ENCODE peak calls at places on chromosomes 5 and 9, in five cellular contexts. O is HFF-Myc, C is tibial artery, E is cardiac muscle cell, I is astrocyte of the spinal cord. W is an unnamed sample.

GRCh38 chr5:98938459-98938858 is 9.7 kb upstream of the CHD1 start:
- DNase-seq in O (no peak), E (peak; percentile 44), C (no peak), I (peak; percentile 47), W (no peak)

GRCh38 chr5:133565993-133566392 is 46.3 kb downstream of the FSTL4 start:
- DNase-seq in O (no peak), C (no peak), I (peak; percentile 11), E (peak; percentile 86), W (no peak)

GRCh38 chr5:115366223-115366622 is 69.8 kb upstream of the CCDC112 start:
- DNase-seq in I (peak; percentile 89), C (no peak), E (no peak), O (peak; percentile 93), W (no peak)

GRCh38 chr9:93092171-93092991 is 3.6 kb upstream of the CARD19 start:
- DNase-seq in I (no peak), C (peak; percentile 61), O (no peak), E (no peak), W (no peak)

GRCh38 chr5:145246961-145247744 is 588.0 kb downstream of the PRELID2 start:
- DNase-seq in E (no peak), O (no peak), I (no peak), C (no peak), W (no peak)

GRCh38 chr5:134028496-134028895 is 23.7 kb upstream of the VDAC1 start:
- DNase-seq in C (no peak), E (no peak), I (peak; percentile 16), O (no peak), W (no peak)

GRCh38 chr5:54769072-54769471 is 216.3 kb downstream of the ESM1 start:
- DNase-seq in I (no peak), O (no peak), C (no peak), E (no peak), W (no peak)

GRCh38 chr9:6566409-6567139 is 79.0 kb downstream of the GLDC start:
- DNase-seq in O (peak; percentile 95), E (no peak), C (no peak), I (peak; percentile 97), W (no peak)

GRCh38 chr9:106707722-106708121 is 155.2 kb upstream of the ZNF462 start:
- DNase-seq in C (no peak), I (no peak), E (no peak), O (no peak), W (no peak)

GRCh38 chr9:36164989-36165388 is 4.2 kb upstream of the CCIN start:
- DNase-seq in I (no peak), C (no peak), E (no peak), O (no peak), W (no peak)

GRCh38 chr5:139650031-139650688 is 2.0 kb downstream of the CXXC5 start:
- DNase-seq in E (peak; percentile 76), I (peak; percentile 39), C (peak; percentile 79), O (no peak), W (no peak)

GRCh38 chr5:178363501-178364325 is 131.1 kb upstream of the PHYKPL start:
- DNase-seq in I (no peak), C (no peak), O (no peak), E (no peak), W (no peak)

GRCh38 chr9:120289990-120290925 is 289.7 kb downstream of the CDK5RAP2 start:
- DNase-seq in E (no peak), O (no peak), C (no peak), I (no peak), W (no peak)

GRCh38 chr5:52799358-52799982 is 11.8 kb downstream of the ITGA1 start:
- DNase-seq in C (peak; percentile 77), O (peak; percentile 51), E (peak; percentile 68), I (peak; percentile 77), W (no peak)

GRCh38 chr5:147303976-147304375 is 69.2 kb downstream of the STK32A start:
- DNase-seq in I (peak; percentile 91), C (no peak), O (peak; percentile 5), E (no peak), W (no peak)

GRCh38 chr5:56622146-56622545 is 193.2 kb upstream of the MAP3K1 start:
- DNase-seq in I (no peak), C (no peak), E (no peak), O (no peak), W (no peak)

GRCh38 chr9:129458663-129459549 is 162.0 kb downstream of the C9orf50 start:
- DNase-seq in I (no peak), O (no peak), C (peak; percentile 89), E (no peak), W (no peak)
- TF ChIP-seq CTCF in I (no peak), O (no peak), C (no peak), E (no peak), W (no peak)

DNA sequence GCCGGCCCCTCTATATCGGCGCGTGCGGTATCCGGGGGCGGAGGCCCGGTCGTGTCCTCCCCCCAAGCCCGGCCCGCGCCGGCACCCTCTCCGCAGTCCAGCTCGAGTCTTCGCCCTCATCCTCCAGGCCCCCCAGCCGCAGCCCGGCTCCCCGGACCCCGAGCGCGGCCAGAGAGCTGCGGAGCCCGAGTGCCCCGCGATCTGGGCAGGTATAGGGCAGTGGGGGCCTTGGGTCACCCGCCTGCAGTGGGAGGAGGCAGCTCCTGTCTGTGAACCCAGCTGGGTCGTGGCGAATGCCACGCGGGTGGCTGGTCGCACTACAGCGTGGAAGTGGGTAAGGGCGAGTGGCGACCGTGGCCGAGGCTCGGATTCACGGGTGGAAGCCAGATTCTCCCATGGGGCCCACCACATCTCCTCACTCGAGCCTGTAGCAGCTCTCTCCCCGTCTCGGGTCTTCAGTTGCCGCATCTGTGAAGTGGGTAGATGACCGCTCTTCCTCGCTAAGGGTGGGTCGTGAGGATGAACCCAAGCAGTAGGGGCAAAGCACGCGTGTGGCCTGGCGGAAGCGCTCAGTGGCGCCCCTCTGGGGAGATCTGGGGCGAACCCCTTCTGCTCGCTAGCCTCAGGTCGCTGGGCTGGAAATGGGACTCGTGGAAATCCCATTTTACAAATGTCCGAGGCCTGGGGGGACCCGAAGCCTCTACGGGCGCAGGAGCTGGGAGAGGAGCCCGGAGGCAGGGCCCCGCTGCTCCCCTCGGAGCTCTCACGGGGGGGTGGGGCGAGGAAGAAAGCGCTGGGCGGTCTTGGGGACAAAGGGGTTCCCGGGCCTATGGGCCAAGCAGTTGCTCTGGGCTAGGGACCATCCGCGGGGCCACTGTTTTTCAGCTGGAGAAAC is 1.9 kb downstream of the NR5A1 start:
- DNase-seq in C (no peak), E (no peak), O (no peak), I (no peak), W (no peak)
- TF ChIP-seq CTCF in C (no peak), E (no peak), O (no peak), I (no peak), W (no peak)

DNA sequence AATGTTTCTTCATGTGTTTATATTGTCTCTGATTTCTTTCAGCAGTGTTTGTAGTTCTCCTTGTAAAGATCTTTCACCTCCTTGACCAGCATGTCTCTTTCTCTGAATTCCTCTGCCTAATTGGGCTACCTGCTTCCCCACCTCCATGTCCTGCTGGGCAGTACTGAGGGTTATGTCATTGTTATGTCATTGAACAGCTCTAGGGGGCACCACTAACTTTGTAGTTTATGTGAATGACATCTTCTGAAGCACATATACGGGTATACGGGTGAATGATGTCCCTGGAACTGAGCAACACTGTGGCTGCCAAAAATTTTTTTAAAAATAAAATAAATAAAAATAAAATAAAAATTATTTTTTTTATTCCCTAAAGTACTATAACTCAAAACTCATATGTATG is 16.9 kb upstream of the SNCAIP start:
- DNase-seq in O (no peak), I (no peak), E (peak; percentile 33), C (no peak), W (no peak)
- TF ChIP-seq CTCF in O (peak; percentile 31), I (no peak), E (peak; percentile 42), C (peak; percentile 13), W (peak; percentile 54)

GRCh38 chr9:124537926-124538325 is 30.7 kb upstream of the NR5A1 start:
- DNase-seq in C (no peak), O (no peak), I (no peak), E (no peak), W (no peak)

GRCh38 chr9:124535846-124536245 is 28.6 kb upstream of the NR5A1 start:
- DNase-seq in I (no peak), C (no peak), E (no peak), O (no peak), W (no peak)

GRCh38 chr9:124530216-124530615 is 23.0 kb upstream of the NR5A1 start:
- DNase-seq in I (no peak), C (no peak), O (no peak), E (no peak), W (no peak)

GRCh38 chr9:124531115-124531514 is 23.9 kb upstream of the NR5A1 start:
- DNase-seq in I (no peak), E (no peak), O (no peak), C (no peak), W (no peak)

DNA sequence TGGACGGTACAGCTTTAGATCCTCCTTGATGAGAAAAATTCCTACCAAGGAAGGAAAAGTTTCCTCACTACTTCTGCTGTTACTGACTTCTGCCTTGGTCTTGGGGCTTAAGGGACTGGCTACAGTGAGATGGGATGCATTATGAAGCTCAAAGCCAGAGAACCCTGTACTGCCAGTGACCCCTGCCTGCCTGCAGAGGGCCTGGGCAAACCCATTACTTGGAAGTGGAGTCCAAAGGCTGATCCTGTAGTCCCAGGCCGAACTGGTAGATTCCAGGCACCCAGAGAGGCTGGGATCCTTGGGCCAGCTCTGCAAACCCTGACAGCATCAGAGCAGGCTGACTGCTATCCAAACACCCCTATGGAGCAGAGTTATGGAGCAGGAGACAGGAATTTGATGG is 25.7 kb upstream of the NR5A1 start:
- DNase-seq in C (no peak), I (no peak), E (no peak), O (no peak), W (no peak)
- TF ChIP-seq CTCF in C (no peak), I (peak; percentile 1), E (no peak), O (no peak), W (peak; percentile 34)

GRCh38 chr5:180908400-180908799 is 9.4 kb downstream of the BTNL8 start:
- DNase-seq in E (no peak), I (no peak), C (no peak), O (no peak), W (no peak)
- TF ChIP-seq CTCF in E (no peak), I (no peak), C (no peak), O (no peak), W (no peak)

GRCh38 chr5:177086918-177087706 is 397 bp downstream of the FGFR4 start:
- DNase-seq in I (peak; percentile 12), O (no peak), E (no peak), C (no peak), W (peak; percentile 83)
- TF ChIP-seq CTCF in I (peak; percentile 46), O (peak; percentile 64), E (peak; percentile 55), C (peak; percentile 33), W (peak; percentile 78)

GRCh38 chr9:109436071-109436470 is 62.0 kb downstream of the PTPN3 start:
- DNase-seq in E (no peak), C (no peak), I (no peak), O (no peak), W (no peak)

GRCh38 chr9:109440797-109441287 is 57.3 kb downstream of the PTPN3 start:
- DNase-seq in C (no peak), E (peak; percentile 77), I (peak; percentile 88), O (peak; percentile 71), W (no peak)

GRCh38 chr9:109439378-109440116 is 58.6 kb downstream of the PTPN3 start:
- DNase-seq in O (no peak), E (no peak), I (no peak), C (no peak), W (no peak)

GRCh38 chr9:109440117-109440515 is 58.0 kb downstream of the PTPN3 start:
- DNase-seq in O (no peak), C (no peak), E (no peak), I (no peak), W (no peak)

DNA sequence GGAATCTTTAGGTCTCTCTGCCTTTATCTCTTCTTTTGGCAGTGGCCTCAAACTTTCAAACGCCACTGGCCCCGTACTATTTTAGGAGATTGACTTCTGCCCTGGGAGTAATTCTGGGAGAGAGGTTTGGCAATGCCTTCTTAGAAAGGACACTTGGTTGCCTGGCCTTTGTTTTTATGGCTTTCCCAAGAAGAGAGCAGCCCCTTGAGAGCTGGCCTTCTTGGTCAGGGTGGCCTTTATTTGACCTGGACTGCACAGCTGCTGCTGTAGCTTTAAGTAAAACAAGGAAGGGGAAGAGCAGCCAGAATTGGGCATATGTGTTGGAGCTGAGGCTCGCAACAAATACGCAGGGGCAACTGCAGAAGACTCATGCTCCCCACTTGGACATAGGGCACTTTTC is 60.8 kb downstream of the PTPN3 start:
- DNase-seq in C (no peak), O (no peak), E (no peak), I (no peak), W (no peak)
- TF ChIP-seq CTCF in C (no peak), O (no peak), E (no peak), I (no peak), W (no peak)